ENCODE peak calls at places on chromosomes 4 and X, in eight cellular contexts. One of them, this sample, is unnamed.

GRCh38 chrX:119734897-119735339 is 23.5 kb upstream of the SOWAHD start:
- DNase-seq in fibroblast of pulmonary artery: no peak
- DNase-seq in T follicular helper cell: no peak
- DNase-seq in mucosa of gallbladder: peak
- DNase-seq in T-cell: no peak
- DNase-seq in AG08395: no peak
- DNase-seq in OCI-M1: no peak
- DNase-seq in upper lobe of left lung: peak
- DNase-seq in this sample: peak

GRCh38 chrX:119455264-119455663 is 13.0 kb upstream of the SLC25A5 start:
- DNase-seq in mucosa of gallbladder: no peak
- DNase-seq in OCI-M1: no peak
- DNase-seq in T-cell: no peak
- DNase-seq in T follicular helper cell: no peak
- DNase-seq in fibroblast of pulmonary artery: peak
- DNase-seq in upper lobe of left lung: no peak
- DNase-seq in AG08395: no peak
- DNase-seq in this sample: peak

GRCh38 chrX:50168305-50168704 is 32.5 kb downstream of the AKAP4 start:
- DNase-seq in fibroblast of pulmonary artery: peak
- DNase-seq in OCI-M1: peak
- DNase-seq in upper lobe of left lung: no peak
- DNase-seq in AG08395: no peak
- DNase-seq in mucosa of gallbladder: no peak
- DNase-seq in T follicular helper cell: no peak
- DNase-seq in T-cell: no peak
- DNase-seq in this sample: no peak

GRCh38 chrX:110418220-110418856 is 59.7 kb downstream of the RTL9 start:
- DNase-seq in fibroblast of pulmonary artery: peak
- DNase-seq in mucosa of gallbladder: no peak
- DNase-seq in upper lobe of left lung: peak
- DNase-seq in T follicular helper cell: no peak
- DNase-seq in AG08395: peak
- DNase-seq in T-cell: no peak
- DNase-seq in OCI-M1: peak
- DNase-seq in this sample: peak

GRCh38 chrX:155334486-155335316 is at the start of gene CLIC2:
- DNase-seq in T-cell: no peak
- DNase-seq in upper lobe of left lung: peak
- DNase-seq in AG08395: peak
- DNase-seq in T follicular helper cell: no peak
- DNase-seq in mucosa of gallbladder: no peak
- DNase-seq in OCI-M1: peak
- DNase-seq in fibroblast of pulmonary artery: peak
- DNase-seq in this sample: peak

GRCh38 chr4:2526559-2526958 is 9.9 kb upstream of the FAM193A start:
- DNase-seq in mucosa of gallbladder: no peak
- DNase-seq in OCI-M1: no peak
- DNase-seq in T-cell: no peak
- DNase-seq in T follicular helper cell: no peak
- DNase-seq in upper lobe of left lung: no peak
- DNase-seq in AG08395: no peak
- DNase-seq in fibroblast of pulmonary artery: no peak
- DNase-seq in this sample: no peak

GRCh38 chr4:89001647-89002518 is 55.1 kb downstream of the FAM13A start:
- DNase-seq in upper lobe of left lung: no peak
- DNase-seq in fibroblast of pulmonary artery: no peak
- DNase-seq in AG08395: no peak
- DNase-seq in OCI-M1: no peak
- DNase-seq in T-cell: no peak
- DNase-seq in T follicular helper cell: no peak
- DNase-seq in mucosa of gallbladder: no peak
- DNase-seq in this sample: no peak

GRCh38 chr4:1978226-1978625 is 30.5 kb downstream of the NELFA start:
- DNase-seq in T follicular helper cell: no peak
- DNase-seq in upper lobe of left lung: no peak
- DNase-seq in AG08395: no peak
- DNase-seq in mucosa of gallbladder: no peak
- DNase-seq in OCI-M1: no peak
- DNase-seq in T-cell: no peak
- DNase-seq in fibroblast of pulmonary artery: no peak
- DNase-seq in this sample: no peak

This sample was measured in small intestine.